ENCODE peak calls at places on chromosomes 5 and 9, in eight cellular contexts. I, A, T, S, W, Y, V and O are unnamed samples.

GRCh38 chr9:106111039-106111740 is 416.8 kb downstream of the TMEM38B start:
- DNase-seq in A (no peak), T (no peak), W (no peak), V (no peak), Y (no peak), I (no peak), S (no peak), O (no peak)

GRCh38 chr9:93656426-93657222 is 80.2 kb downstream of the PHF2 start:
- DNase-seq in W (no peak), V (peak; percentile 0), Y (peak; percentile 3), S (no peak), T (no peak), A (no peak), I (no peak), O (no peak)

GRCh38 chr9:72441296-72442211 is 76.5 kb upstream of the ZFAND5 start:
- DNase-seq in V (no peak), W (peak; percentile 59), S (no peak), T (peak; percentile 33), A (no peak), I (peak; percentile 13), Y (no peak), O (no peak)

GRCh38 chr9:89478821-89479668 is 18.9 kb downstream of the SEMA4D start:
- DNase-seq in V (no peak), S (no peak), Y (no peak), A (no peak), T (no peak), W (no peak), I (no peak), O (no peak)

GRCh38 chr9:114484854-114485443 is 20.3 kb downstream of the WHRN start:
- DNase-seq in Y (no peak), I (no peak), V (no peak), A (no peak), W (no peak), T (peak; percentile 57), S (no peak), O (no peak)

GRCh38 chr5:133926960-133927615 is 41.3 kb downstream of the C5orf15 start:
- DNase-seq in I (no peak), V (no peak), W (no peak), T (peak; percentile 4), S (no peak), Y (no peak), A (peak; percentile 87), O (no peak)

GRCh38 chr9:89522261-89522978 is 24.5 kb upstream of the SEMA4D start:
- DNase-seq in W (no peak), S (no peak), I (no peak), T (peak; percentile 27), A (no peak), Y (no peak), V (peak; percentile 68), O (no peak)

GRCh38 chr5:143679777-143680176 is 132.2 kb upstream of the HMHB1 start:
- DNase-seq in T (peak; percentile 80), I (no peak), V (no peak), S (no peak), W (no peak), A (no peak), Y (no peak), O (no peak)

GRCh38 chr9:130860458-130861316 is 25.6 kb downstream of the ABL1 start:
- DNase-seq in I (no peak), V (no peak), A (no peak), S (peak; percentile 98), T (no peak), W (peak; percentile 96), Y (peak; percentile 79), O (peak; percentile 85)

GRCh38 chr9:12958279-12958678 is 183.5 kb downstream of the LURAP1L start:
- DNase-seq in T (no peak), V (no peak), A (no peak), S (no peak), Y (no peak), W (no peak), I (no peak), O (no peak)

GRCh38 chr5:149962040-149962439 is 1.5 kb downstream of the SLC26A2 start:
- DNase-seq in W (no peak), S (no peak), Y (no peak), T (peak; percentile 84), V (no peak), I (no peak), A (peak; percentile 73), O (no peak)

GRCh38 chr5:74034738-74035137 is 408.7 kb downstream of the ARHGEF28 start:
- DNase-seq in W (peak; percentile 89), V (no peak), I (no peak), A (no peak), Y (no peak), T (peak; percentile 71), S (no peak), O (no peak)

GRCh38 chr9:135156525-135157510 is 69.3 kb downstream of the OLFM1 start:
- DNase-seq in W (peak; percentile 58), S (no peak), V (no peak), T (peak; percentile 6), I (peak; percentile 61), Y (peak; percentile 48), A (no peak), O (peak; percentile 68)

GRCh38 chr5:131672791-131673190 is 37.8 kb upstream of the RAPGEF6 start:
- DNase-seq in I (no peak), S (no peak), V (no peak), T (no peak), W (no peak), A (no peak), Y (no peak), O (no peak)

GRCh38 chr5:131671409-131671808 is 36.4 kb upstream of the RAPGEF6 start:
- DNase-seq in Y (no peak), T (no peak), I (no peak), W (no peak), S (no peak), V (no peak), A (no peak), O (no peak)

GRCh38 chr5:131677115-131677514 is 42.1 kb upstream of the RAPGEF6 start:
- DNase-seq in I (no peak), T (no peak), A (no peak), V (no peak), Y (no peak), S (no peak), W (no peak), O (no peak)

GRCh38 chr5:131671994-131672655 is 37.1 kb upstream of the RAPGEF6 start:
- DNase-seq in I (no peak), W (no peak), T (peak; percentile 5), A (no peak), S (no peak), V (no peak), Y (no peak), O (no peak)
- H3K36me3 ChIP-seq in I (peaks cover 2% of the 10 kb centered on the region), W (peaks cover 84% of the 10 kb centered on the region), T (peaks cover 6% of the 10 kb centered on the region), A (peaks cover 44% of the 10 kb centered on the region), S (peaks cover 33% of the 10 kb centered on the region), V (peaks cover 15% of the 10 kb centered on the region), Y (no peaks in the 10 kb centered on the region), O (peaks cover 3% of the 10 kb centered on the region)

GRCh38 chr9:37856551-37856950 is 47.4 kb downstream of the SLC25A51 start:
- DNase-seq in I (no peak), S (no peak), V (no peak), W (no peak), A (no peak), Y (no peak), T (no peak), O (no peak)
- H3K36me3 ChIP-seq in I (peaks cover 4% of the 10 kb centered on the region), S (peaks cover 6% of the 10 kb centered on the region), V (peaks cover 7% of the 10 kb centered on the region), W (peaks cover 4% of the 10 kb centered on the region), A (peaks cover 52% of the 10 kb centered on the region), Y (no peaks in the 10 kb centered on the region), T (peaks cover 4% of the 10 kb centered on the region), O (peaks cover 2% of the 10 kb centered on the region)

GRCh38 chr9:81610739-81611107 is 78.6 kb downstream of the TLE1 start:
- DNase-seq in A (no peak), V (no peak), Y (no peak), S (no peak), W (no peak), I (no peak), T (no peak), O (no peak)
- H3K36me3 ChIP-seq in A (peaks cover 21% of the 10 kb centered on the region), V (no peaks in the 10 kb centered on the region), Y (peaks cover 4% of the 10 kb centered on the region), S (peaks cover 20% of the 10 kb centered on the region), W (peaks cover 21% of the 10 kb centered on the region), I (peaks cover 83% of the 10 kb centered on the region), T (peaks cover 15% of the 10 kb centered on the region), O (peaks cover 5% of the 10 kb centered on the region)

GRCh38 chr5:138549414-138549813 is 6.4 kb upstream of the ETF1 start:
- DNase-seq in Y (no peak), W (no peak), V (no peak), A (no peak), S (no peak), I (no peak), T (no peak), O (no peak)

GRCh38 chr5:138554143-138554542 is 11.1 kb upstream of the ETF1 start:
- DNase-seq in A (no peak), S (no peak), W (no peak), T (no peak), Y (no peak), V (no peak), I (no peak), O (no peak)

GRCh38 chr5:138557677-138558076 is 14.6 kb upstream of the ETF1 start:
- DNase-seq in Y (no peak), V (no peak), S (no peak), A (no peak), I (no peak), W (no peak), T (no peak), O (no peak)

GRCh38 chr5:138552700-138553099 is 9.7 kb upstream of the ETF1 start:
- DNase-seq in W (no peak), Y (no peak), S (no peak), T (no peak), V (no peak), A (no peak), I (no peak), O (no peak)

DNA sequence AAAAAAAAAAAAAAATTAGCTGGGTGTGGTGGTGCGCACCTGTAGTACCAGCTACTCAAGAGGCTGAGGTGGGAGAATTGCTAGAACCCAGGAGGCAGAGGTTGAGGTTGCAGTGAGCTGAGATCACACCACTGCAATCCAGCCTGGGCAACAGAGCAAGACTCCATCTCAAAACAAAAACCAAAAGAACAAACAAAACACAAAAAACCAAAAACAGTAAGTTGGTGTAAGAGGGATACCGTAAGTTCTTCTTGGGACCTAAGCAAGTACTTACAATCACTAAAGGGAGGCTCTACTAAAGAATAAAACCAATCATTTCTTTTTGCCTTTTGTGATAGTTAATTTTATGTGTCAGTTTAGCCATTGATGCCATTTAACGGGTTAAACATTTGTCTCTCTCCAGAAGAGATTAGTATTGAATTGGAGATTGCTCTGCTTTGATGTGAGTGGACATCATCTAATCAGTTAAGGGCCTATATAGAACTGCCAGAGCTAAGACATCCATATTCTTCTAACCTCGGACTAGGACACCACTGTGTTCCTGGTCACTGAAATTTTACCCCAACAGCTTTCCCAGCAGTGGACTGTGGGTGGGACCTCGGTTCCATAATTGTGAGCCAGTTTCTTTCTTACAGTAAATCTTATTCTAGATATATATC is 10.5 kb upstream of the ETF1 start:
- DNase-seq in A (no peak), V (no peak), S (no peak), T (no peak), W (no peak), I (no peak), Y (no peak), O (no peak)
- H3K36me3 ChIP-seq in A (peaks cover 50% of the 10 kb centered on the region), V (peaks cover 27% of the 10 kb centered on the region), S (peaks cover 50% of the 10 kb centered on the region), T (peaks cover 44% of the 10 kb centered on the region), W (peaks cover 63% of the 10 kb centered on the region), I (peaks cover 47% of the 10 kb centered on the region), Y (peaks cover 6% of the 10 kb centered on the region), O (peaks cover 24% of the 10 kb centered on the region)

GRCh38 chr9:133342570-133342969 is 5.4 kb downstream of the MED22 start:
- DNase-seq in Y (no peak), A (peak; percentile 57), V (no peak), W (no peak), I (no peak), T (no peak), S (no peak), O (no peak)
- H3K36me3 ChIP-seq in Y (no peaks in the 10 kb centered on the region), A (peaks cover 68% of the 10 kb centered on the region), V (peaks cover 20% of the 10 kb centered on the region), W (peaks cover 77% of the 10 kb centered on the region), I (peaks cover 59% of the 10 kb centered on the region), T (no peaks in the 10 kb centered on the region), S (peaks cover 41% of the 10 kb centered on the region), O (peaks cover 13% of the 10 kb centered on the region)

GRCh38 chr9:116234091-116234490 is 80.5 kb downstream of the PAPPA start:
- DNase-seq in W (peak; percentile 85), A (peak; percentile 2), Y (no peak), I (peak; percentile 10), T (peak; percentile 45), S (no peak), V (no peak), O (no peak)
- H3K36me3 ChIP-seq in W (peaks cover 31% of the 10 kb centered on the region), A (peaks cover 7% of the 10 kb centered on the region), Y (no peaks in the 10 kb centered on the region), I (no peaks in the 10 kb centered on the region), T (no peaks in the 10 kb centered on the region), S (peaks cover 10% of the 10 kb centered on the region), V (no peaks in the 10 kb centered on the region), O (no peaks in the 10 kb centered on the region)